ENCODE peak calls at places on chromosomes 16 and 17, in five cellular contexts. M, N, C, Y and L are unnamed samples.

GRCh38 chr16:76535-77272 is 1.3 kb upstream of the MPG start:
- DNase-seq in M (peak; percentile 48), N (no peak), C (peak; percentile 33), Y (peak; percentile 74), L (peak; percentile 61)

GRCh38 chr16:88009566-88010342 is 58.5 kb downstream of the BANP start:
- DNase-seq in M (no peak), N (no peak), C (no peak), Y (no peak), L (no peak)

GRCh38 chr16:83118365-83118764 is 491.6 kb downstream of the CDH13 start:
- DNase-seq in M (no peak), N (no peak), C (no peak), Y (no peak), L (no peak)

GRCh38 chr16:9308300-9309209 is 217.1 kb downstream of the HAPSTR1 start:
- DNase-seq in M (no peak), N (no peak), C (no peak), Y (no peak), L (no peak)

GRCh38 chr17:42387221-42387657 is 1.0 kb downstream of the STAT3 start:
- DNase-seq in M (no peak), N (no peak), C (peak; percentile 45), Y (no peak), L (peak; percentile 59)

GRCh38 chr17:41491476-41491875 is 1.8 kb upstream of the KRT36 start:
- DNase-seq in M (no peak), N (no peak), C (no peak), Y (no peak), L (no peak)

GRCh38 chr16:68995011-68995504 is 110.4 kb upstream of the HAS3 start:
- DNase-seq in M (peak; percentile 55), N (peak; percentile 98), C (peak; percentile 15), Y (no peak), L (no peak)

GRCh38 chr16:85395913-85396878 is 216.9 kb upstream of the GSE1 start:
- DNase-seq in M (no peak), N (peak; percentile 53), C (no peak), Y (no peak), L (peak; percentile 65)

GRCh38 chr17:78925662-78926555 is 722 bp upstream of the TIMP2 start:
- DNase-seq in M (no peak), N (no peak), C (no peak), Y (peak; percentile 82), L (peak; percentile 66)

GRCh38 chr16:81319221-81319912 is 4.6 kb downstream of the GAN start:
- DNase-seq in M (no peak), N (peak; percentile 20), C (no peak), Y (no peak), L (no peak)

GRCh38 chr17:67514998-67515397 is 137.9 kb downstream of the PITPNC1 start:
- DNase-seq in M (no peak), N (no peak), C (no peak), Y (no peak), L (no peak)
- H3K4me1 ChIP-seq in M (no peaks in the 10 kb centered on the region), N (no peaks in the 10 kb centered on the region), C (no peaks in the 10 kb centered on the region), Y (peaks cover 4% of the 10 kb centered on the region), L (no peaks in the 10 kb centered on the region)

GRCh38 chr17:17702370-17702769 is 21.1 kb downstream of the RAI1 start:
- DNase-seq in M (no peak), N (no peak), C (no peak), Y (no peak), L (no peak)
- H3K4me1 ChIP-seq in M (peaks cover 55% of the 10 kb centered on the region), N (peaks cover 9% of the 10 kb centered on the region), C (no peaks in the 10 kb centered on the region), Y (peaks cover 32% of the 10 kb centered on the region), L (peaks cover 20% of the 10 kb centered on the region)

DNA sequence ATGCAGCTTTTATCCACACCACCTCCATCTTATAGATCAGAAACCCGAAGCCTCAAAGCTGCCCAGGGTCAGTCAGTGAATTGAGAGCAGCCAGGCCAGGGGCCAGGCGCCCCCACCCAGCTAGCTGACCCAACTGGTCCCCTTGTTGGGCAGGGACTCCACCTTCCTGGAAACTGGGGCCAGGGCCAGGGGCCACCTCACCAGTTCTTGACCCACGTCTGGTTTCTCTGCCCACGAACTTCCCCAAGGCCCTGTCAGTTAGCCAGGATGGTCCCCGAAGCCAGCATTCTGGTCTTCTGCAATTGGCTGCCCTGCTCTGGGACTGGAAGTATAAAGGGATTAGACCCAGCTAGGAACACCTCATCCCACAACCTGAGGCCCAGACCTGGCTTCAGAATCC is 2.4 kb downstream of the FAM83G start:
- DNase-seq in M (no peak), N (no peak), C (no peak), Y (no peak), L (no peak)
- H3K4me1 ChIP-seq in M (peaks cover 38% of the 10 kb centered on the region), N (peaks cover 20% of the 10 kb centered on the region), C (peaks cover 42% of the 10 kb centered on the region), Y (peaks cover 26% of the 10 kb centered on the region), L (peaks cover 5% of the 10 kb centered on the region)

GRCh38 chr17:75683467-75684041 is 16.4 kb downstream of the SAP30BP start:
- DNase-seq in M (peak; percentile 81), N (no peak), C (no peak), Y (no peak), L (no peak)
- H3K4me1 ChIP-seq in M (peaks cover 95% of the 10 kb centered on the region), N (peaks cover 74% of the 10 kb centered on the region), C (peaks cover 8% of the 10 kb centered on the region), Y (peaks cover 6% of the 10 kb centered on the region), L (no peaks in the 10 kb centered on the region)

DNA sequence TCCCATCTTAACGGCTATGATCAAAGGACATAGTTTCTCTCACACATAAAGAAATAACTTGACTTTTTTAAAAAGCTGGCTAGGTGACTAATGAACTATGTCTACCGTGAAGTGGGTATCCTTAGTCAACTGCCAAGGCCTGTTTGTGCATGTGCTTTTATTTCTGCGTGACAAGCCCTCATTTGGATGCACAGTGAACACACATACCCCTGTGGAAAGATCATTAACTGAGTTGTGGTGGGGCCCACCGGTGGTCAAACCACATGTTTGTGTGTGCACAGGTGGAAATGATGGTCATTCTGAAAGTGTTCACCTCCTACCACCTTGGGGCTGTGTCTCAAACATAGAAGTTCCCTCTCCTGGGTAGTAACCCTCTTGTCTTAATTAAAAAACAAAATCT is 256.1 kb upstream of the SALL1 start:
- DNase-seq in M (no peak), N (peak; percentile 25), C (no peak), Y (no peak), L (no peak)
- H3K4me1 ChIP-seq in M (peaks cover 41% of the 10 kb centered on the region), N (peaks cover 16% of the 10 kb centered on the region), C (no peaks in the 10 kb centered on the region), Y (no peaks in the 10 kb centered on the region), L (no peaks in the 10 kb centered on the region)

DNA sequence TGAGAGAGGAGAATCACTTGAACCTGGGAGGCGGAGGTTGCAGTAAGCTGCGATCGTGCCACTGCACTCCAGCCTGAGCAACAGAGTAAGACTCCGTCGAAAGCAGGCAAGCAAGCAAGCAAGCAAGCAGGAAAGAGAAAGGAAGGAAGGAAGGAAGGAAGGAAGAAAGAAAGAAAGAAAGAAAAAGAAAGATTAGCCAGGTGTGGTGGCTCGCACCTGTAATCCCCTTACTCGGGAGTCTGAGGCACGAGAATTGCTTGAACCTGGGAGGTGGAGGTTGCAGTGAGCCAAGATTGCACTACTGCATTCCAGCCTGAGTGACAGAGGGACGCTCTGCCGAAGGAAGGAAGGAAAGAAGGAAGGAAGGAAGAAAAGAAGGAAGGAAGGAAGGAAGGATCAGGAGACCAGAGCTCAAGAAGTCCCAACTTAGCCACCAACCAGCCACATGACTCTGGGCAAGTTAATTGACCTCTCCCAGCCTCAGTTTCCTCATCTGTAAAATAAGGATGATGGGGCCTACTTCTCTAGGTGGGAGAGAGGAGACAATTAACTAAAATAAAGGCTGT is 6.5 kb downstream of the GFAP start:
- DNase-seq in M (no peak), N (no peak), C (no peak), Y (no peak), L (no peak)
- H3K4me1 ChIP-seq in M (peaks cover 56% of the 10 kb centered on the region), N (peaks cover 20% of the 10 kb centered on the region), C (peaks cover 7% of the 10 kb centered on the region), Y (peaks cover 7% of the 10 kb centered on the region), L (no peaks in the 10 kb centered on the region)

DNA sequence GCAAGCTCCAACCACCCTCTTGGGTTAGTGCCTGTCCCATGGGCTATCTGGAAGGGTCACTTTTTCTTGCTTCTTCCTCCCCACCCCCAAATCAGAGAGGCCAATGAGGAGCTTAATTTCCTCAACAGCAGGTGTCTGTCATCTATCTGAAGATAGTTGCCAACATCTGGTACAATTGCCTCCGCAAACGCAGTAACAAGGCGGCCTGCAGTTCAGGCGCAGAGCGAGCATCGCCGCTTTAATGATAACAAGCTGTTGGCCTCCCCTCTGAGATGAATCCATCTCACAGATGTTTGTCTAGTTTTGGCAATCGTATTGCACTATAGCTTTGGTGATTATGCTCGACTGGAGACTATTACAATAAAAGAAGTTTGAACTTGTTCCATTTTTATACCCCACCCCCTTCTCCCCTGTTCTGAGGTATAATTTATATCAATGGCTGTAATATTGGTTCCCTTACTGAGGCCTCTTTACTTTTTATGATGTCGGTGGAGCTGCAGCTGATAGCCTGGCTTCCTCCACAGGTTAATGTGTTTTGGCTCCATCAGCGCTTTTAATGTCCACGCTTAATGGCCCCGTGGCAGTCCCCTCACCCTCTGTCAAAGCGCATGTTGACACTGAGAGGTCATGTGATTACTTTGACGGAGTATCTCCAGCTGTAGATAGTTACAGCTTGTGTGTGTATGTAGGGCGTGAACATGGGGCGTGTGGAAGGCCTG is 164.5 kb downstream of the MSI2 start:
- DNase-seq in M (no peak), N (no peak), C (no peak), Y (no peak), L (no peak)
- H3K4me1 ChIP-seq in M (peaks cover 30% of the 10 kb centered on the region), N (no peaks in the 10 kb centered on the region), C (peaks cover 15% of the 10 kb centered on the region), Y (peaks cover 13% of the 10 kb centered on the region), L (peaks cover 5% of the 10 kb centered on the region)

GRCh38 chr17:17820046-17820445 is 16.7 kb downstream of the SREBF1 start:
- DNase-seq in M (no peak), N (no peak), C (no peak), Y (no peak), L (no peak)
- H3K4me1 ChIP-seq in M (peaks cover 89% of the 10 kb centered on the region), N (peaks cover 23% of the 10 kb centered on the region), C (peaks cover 49% of the 10 kb centered on the region), Y (peaks cover 43% of the 10 kb centered on the region), L (peaks cover 29% of the 10 kb centered on the region)

GRCh38 chr17:18021372-18021771 is 17.6 kb downstream of the ATPAF2 start:
- DNase-seq in M (no peak), N (no peak), C (no peak), Y (no peak), L (no peak)
- H3K4me1 ChIP-seq in M (peaks cover 11% of the 10 kb centered on the region), N (peaks cover 15% of the 10 kb centered on the region), C (peaks cover 12% of the 10 kb centered on the region), Y (peaks cover 4% of the 10 kb centered on the region), L (no peaks in the 10 kb centered on the region)